ENCODE peak calls at places on chromosomes 4 and X, in seven cellular contexts. S, O, G, N, V, B and X are unnamed samples.

GRCh38 chr4:25144870-25145481 is 15.3 kb downstream of the SEPSECS start:
- DNase-seq in S (no peak), O (peak), G (peak), N (peak), V (no peak), B (peak), X (peak)

GRCh38 chr4:189124149-189124758 is 816.4 kb upstream of the FRG1 start:
- DNase-seq in S (no peak), O (peak), G (peak), N (no peak), V (no peak), B (peak), X (peak)

GRCh38 chrX:25131055-25131454 is 115.3 kb upstream of the ARX start:
- DNase-seq in S (no peak), O (peak), G (no peak), N (no peak), V (no peak), B (peak), X (no peak)

GRCh38 chrX:50770702-50771101 is 43.3 kb downstream of the SHROOM4 start:
- DNase-seq in S (no peak), O (no peak), G (no peak), N (no peak), V (no peak), B (peak), X (no peak)

GRCh38 chrX:83169683-83170082 is 338.4 kb upstream of the POU3F4 start:
- DNase-seq in S (no peak), O (no peak), G (no peak), N (no peak), V (no peak), B (no peak), X (no peak)

GRCh38 chrX:149074429-149074828 is 430.7 kb downstream of the IDS start:
- DNase-seq in S (peak), O (peak), G (peak), N (peak), V (no peak), B (peak), X (peak)

GRCh38 chr4:70575964-70576363 is 16.1 kb upstream of the AMBN start:
- DNase-seq in S (no peak), O (no peak), G (no peak), N (no peak), V (no peak), B (no peak), X (no peak)

GRCh38 chrX:15683193-15683592 is 18.6 kb upstream of the CLTRN start:
- DNase-seq in S (no peak), O (no peak), G (no peak), N (no peak), V (no peak), B (no peak), X (no peak)

GRCh38 chrX:72532371-72532770 is 40.3 kb downstream of the HDAC8 start:
- DNase-seq in S (no peak), O (no peak), G (no peak), N (no peak), V (no peak), B (peak), X (no peak)

GRCh38 chrX:11341274-11342256 is 48.4 kb downstream of the AMELX start:
- DNase-seq in S (peak), O (peak), G (peak), N (no peak), V (peak), B (peak), X (peak)

GRCh38 chrX:9728271-9728670 is 37.4 kb downstream of the GPR143 start:
- DNase-seq in S (no peak), O (no peak), G (no peak), N (no peak), V (no peak), B (no peak), X (no peak)

GRCh38 chrX:118066867-118067515 is 49.6 kb downstream of the KLHL13 start:
- DNase-seq in S (no peak), O (no peak), G (no peak), N (no peak), V (no peak), B (no peak), X (no peak)

GRCh38 chr4:153788419-153789276 is at the start of gene SFRP2:
- DNase-seq in S (peak), O (no peak), G (no peak), N (no peak), V (peak), B (no peak), X (peak)

GRCh38 chrX:12113321-12113720 is 25.0 kb upstream of the FRMPD4 start:
- DNase-seq in S (no peak), O (peak), G (no peak), N (no peak), V (no peak), B (no peak), X (no peak)

GRCh38 chr4:3477750-3478430 is 14.8 kb downstream of the DOK7 start:
- DNase-seq in S (no peak), O (peak), G (no peak), N (no peak), V (no peak), B (peak), X (no peak)

GRCh38 chr4:71752383-71753042 is 31.4 kb downstream of the GC start:
- DNase-seq in S (no peak), O (no peak), G (no peak), N (no peak), V (no peak), B (no peak), X (no peak)

GRCh38 chr4:54959656-54960055 is 165.7 kb downstream of the KDR start:
- DNase-seq in S (no peak), O (peak), G (peak), N (no peak), V (no peak), B (peak), X (peak)

GRCh38 chr4:106763044-106763443 is 273.1 kb downstream of the DKK2 start:
- DNase-seq in S (no peak), O (no peak), G (peak), N (no peak), V (peak), B (peak), X (peak)

GRCh38 chr4:15149842-15150592 is 147.7 kb downstream of the CPEB2 start:
- DNase-seq in S (peak), O (peak), G (peak), N (no peak), V (peak), B (peak), X (peak)

GRCh38 chr4:27087306-27088045 is 226.8 kb downstream of the STIM2 start:
- DNase-seq in S (no peak), O (no peak), G (no peak), N (no peak), V (no peak), B (no peak), X (no peak)

GRCh38 chrX:48492293-48492910 is 16.4 kb upstream of the PORCN start:
- DNase-seq in S (no peak), O (peak), G (peak), N (no peak), V (no peak), B (peak), X (peak)

GRCh38 chr4:152815078-152815477 is 35.3 kb downstream of the ARFIP1 start:
- DNase-seq in S (no peak), O (no peak), G (peak), N (no peak), V (no peak), B (peak), X (peak)

GRCh38 chrX:6149231-6149870 is 79.3 kb downstream of the NLGN4X start:
- DNase-seq in S (no peak), O (no peak), G (no peak), N (no peak), V (no peak), B (no peak), X (no peak)

GRCh38 chr4:126794363-126794762 is 838.4 kb upstream of the INTU start:
- DNase-seq in S (no peak), O (no peak), G (peak), N (no peak), V (no peak), B (peak), X (peak)